ENCODE peak calls at places on chromosomes 3 and 15, in six cellular contexts. One of them, this sample, is unnamed.

GRCh38 chr3:81663114-81663513 is 98.3 kb downstream of the GBE1 start:
- DNase-seq in CD8-positive, alpha-beta memory T cell: no peak
- DNase-seq in fibroblast of the aortic adventitia: no peak
- DNase-seq in A549: no peak
- DNase-seq in AG04449: no peak
- DNase-seq in kidney epithelial cell: no peak
- DNase-seq in this sample: no peak

GRCh38 chr15:50458713-50459112 is 34.5 kb downstream of the USP8 start:
- DNase-seq in A549: no peak
- DNase-seq in fibroblast of the aortic adventitia: no peak
- DNase-seq in CD8-positive, alpha-beta memory T cell: no peak
- DNase-seq in AG04449: no peak
- DNase-seq in kidney epithelial cell: no peak
- DNase-seq in this sample: no peak

GRCh38 chr3:170869645-170870593 is at the start of gene RPL22L1:
- DNase-seq in CD8-positive, alpha-beta memory T cell: peak
- DNase-seq in AG04449: peak
- DNase-seq in A549: peak
- DNase-seq in fibroblast of the aortic adventitia: peak
- DNase-seq in kidney epithelial cell: peak
- DNase-seq in this sample: peak

GRCh38 chr3:126960604-126960995 is 22.3 kb upstream of the PLXNA1 start:
- DNase-seq in AG04449: no peak
- DNase-seq in fibroblast of the aortic adventitia: no peak
- DNase-seq in CD8-positive, alpha-beta memory T cell: no peak
- DNase-seq in kidney epithelial cell: no peak
- DNase-seq in A549: no peak
- DNase-seq in this sample: no peak

GRCh38 chr3:17645074-17645698 is 97.2 kb downstream of the TBC1D5 start:
- DNase-seq in A549: peak
- DNase-seq in CD8-positive, alpha-beta memory T cell: no peak
- DNase-seq in AG04449: peak
- DNase-seq in fibroblast of the aortic adventitia: peak
- DNase-seq in kidney epithelial cell: peak
- DNase-seq in this sample: peak

GRCh38 chr3:52526151-52526561 is 7.5 kb downstream of the NT5DC2 start:
- DNase-seq in AG04449: no peak
- DNase-seq in CD8-positive, alpha-beta memory T cell: no peak
- DNase-seq in fibroblast of the aortic adventitia: no peak
- DNase-seq in A549: no peak
- DNase-seq in kidney epithelial cell: no peak
- DNase-seq in this sample: no peak

GRCh38 chr3:37864904-37865303 is 3.2 kb downstream of the CTDSPL start:
- DNase-seq in AG04449: no peak
- DNase-seq in kidney epithelial cell: no peak
- DNase-seq in A549: no peak
- DNase-seq in fibroblast of the aortic adventitia: no peak
- DNase-seq in CD8-positive, alpha-beta memory T cell: no peak
- DNase-seq in this sample: no peak

GRCh38 chr3:186506846-186507245 is 37.3 kb downstream of the CRYGS start:
- DNase-seq in CD8-positive, alpha-beta memory T cell: no peak
- DNase-seq in A549: no peak
- DNase-seq in fibroblast of the aortic adventitia: no peak
- DNase-seq in kidney epithelial cell: no peak
- DNase-seq in AG04449: no peak
- DNase-seq in this sample: peak

GRCh38 chr15:45200799-45201556 is 13.2 kb upstream of the SHF start:
- DNase-seq in AG04449: peak
- DNase-seq in A549: peak
- DNase-seq in CD8-positive, alpha-beta memory T cell: peak
- DNase-seq in fibroblast of the aortic adventitia: peak
- DNase-seq in kidney epithelial cell: no peak
- DNase-seq in this sample: peak

GRCh38 chr3:141644931-141645330 is 93.2 kb upstream of the RNF7 start:
- DNase-seq in kidney epithelial cell: no peak
- DNase-seq in fibroblast of the aortic adventitia: peak
- DNase-seq in AG04449: no peak
- DNase-seq in A549: peak
- DNase-seq in CD8-positive, alpha-beta memory T cell: peak
- DNase-seq in this sample: peak

GRCh38 chr15:85554852-85555521 is 174.6 kb downstream of the AKAP13 start:
- DNase-seq in kidney epithelial cell: no peak
- DNase-seq in AG04449: no peak
- DNase-seq in CD8-positive, alpha-beta memory T cell: no peak
- DNase-seq in A549: no peak
- DNase-seq in fibroblast of the aortic adventitia: no peak
- DNase-seq in this sample: no peak

GRCh38 chr15:98873441-98874218 is 134.0 kb downstream of the PGPEP1L start:
- DNase-seq in CD8-positive, alpha-beta memory T cell: no peak
- DNase-seq in A549: peak
- DNase-seq in fibroblast of the aortic adventitia: peak
- DNase-seq in kidney epithelial cell: no peak
- DNase-seq in AG04449: no peak
- DNase-seq in this sample: peak

GRCh38 chr15:29278436-29279099 is 8.9 kb upstream of the NSMCE3 start:
- DNase-seq in fibroblast of the aortic adventitia: peak
- DNase-seq in A549: no peak
- DNase-seq in AG04449: peak
- DNase-seq in CD8-positive, alpha-beta memory T cell: no peak
- DNase-seq in kidney epithelial cell: peak
- DNase-seq in this sample: peak

GRCh38 chr3:82927309-82928253 is 1166.1 kb upstream of the GBE1 start:
- DNase-seq in kidney epithelial cell: no peak
- DNase-seq in A549: no peak
- DNase-seq in fibroblast of the aortic adventitia: no peak
- DNase-seq in CD8-positive, alpha-beta memory T cell: no peak
- DNase-seq in AG04449: no peak
- DNase-seq in this sample: peak

GRCh38 chr3:52109556-52110380 is 44.5 kb downstream of the POC1A start:
- DNase-seq in CD8-positive, alpha-beta memory T cell: no peak
- DNase-seq in fibroblast of the aortic adventitia: peak
- DNase-seq in AG04449: no peak
- DNase-seq in kidney epithelial cell: no peak
- DNase-seq in A549: no peak
- DNase-seq in this sample: peak

GRCh38 chr3:158094917-158095301 is 11.3 kb downstream of the SHOX2 start:
- DNase-seq in fibroblast of the aortic adventitia: no peak
- DNase-seq in A549: no peak
- DNase-seq in kidney epithelial cell: no peak
- DNase-seq in CD8-positive, alpha-beta memory T cell: no peak
- DNase-seq in AG04449: no peak
- DNase-seq in this sample: no peak

GRCh38 chr3:126311338-126311978 is 45.8 kb downstream of the KLF15 start:
- DNase-seq in AG04449: no peak
- DNase-seq in fibroblast of the aortic adventitia: no peak
- DNase-seq in A549: no peak
- DNase-seq in CD8-positive, alpha-beta memory T cell: no peak
- DNase-seq in kidney epithelial cell: no peak
- DNase-seq in this sample: no peak

GRCh38 chr3:12782172-12782815 is 14.2 kb upstream of the CAND2 start:
- DNase-seq in fibroblast of the aortic adventitia: peak
- DNase-seq in kidney epithelial cell: no peak
- DNase-seq in CD8-positive, alpha-beta memory T cell: no peak
- DNase-seq in AG04449: no peak
- DNase-seq in A549: no peak
- DNase-seq in this sample: peak

GRCh38 chr15:79769081-79769481 is 127.7 kb downstream of the MTHFS start:
- DNase-seq in fibroblast of the aortic adventitia: peak
- DNase-seq in A549: peak
- DNase-seq in AG04449: no peak
- DNase-seq in kidney epithelial cell: no peak
- DNase-seq in CD8-positive, alpha-beta memory T cell: no peak
- DNase-seq in this sample: peak

GRCh38 chr3:171351676-171352075 is 108.5 kb downstream of the TNIK start:
- DNase-seq in CD8-positive, alpha-beta memory T cell: no peak
- DNase-seq in AG04449: peak
- DNase-seq in kidney epithelial cell: peak
- DNase-seq in fibroblast of the aortic adventitia: peak
- DNase-seq in A549: no peak
- DNase-seq in this sample: peak

GRCh38 chr3:138043266-138044029 is 33.5 kb downstream of the CLDN18 start:
- DNase-seq in AG04449: peak
- DNase-seq in fibroblast of the aortic adventitia: peak
- DNase-seq in CD8-positive, alpha-beta memory T cell: no peak
- DNase-seq in A549: no peak
- DNase-seq in kidney epithelial cell: no peak
- DNase-seq in this sample: peak

GRCh38 chr3:50273689-50274065 is 4.7 kb downstream of the SEMA3B start:
- DNase-seq in fibroblast of the aortic adventitia: no peak
- DNase-seq in CD8-positive, alpha-beta memory T cell: no peak
- DNase-seq in kidney epithelial cell: no peak
- DNase-seq in A549: no peak
- DNase-seq in AG04449: no peak
- DNase-seq in this sample: no peak

GRCh38 chr15:73964736-73965093 is 27.4 kb downstream of the STOML1 start:
- DNase-seq in fibroblast of the aortic adventitia: peak
- DNase-seq in CD8-positive, alpha-beta memory T cell: peak
- DNase-seq in A549: peak
- DNase-seq in AG04449: no peak
- DNase-seq in kidney epithelial cell: no peak
- DNase-seq in this sample: peak

GRCh38 chr3:154972951-154973350 is 107.2 kb upstream of the MME start:
- DNase-seq in A549: no peak
- DNase-seq in AG04449: peak
- DNase-seq in kidney epithelial cell: no peak
- DNase-seq in CD8-positive, alpha-beta memory T cell: no peak
- DNase-seq in fibroblast of the aortic adventitia: peak
- DNase-seq in this sample: peak

GRCh38 chr15:67601008-67601620 is 58.6 kb downstream of the MAP2K5 start:
- DNase-seq in CD8-positive, alpha-beta memory T cell: no peak
- DNase-seq in fibroblast of the aortic adventitia: peak
- DNase-seq in AG04449: peak
- DNase-seq in A549: no peak
- DNase-seq in kidney epithelial cell: no peak
- DNase-seq in this sample: peak

GRCh38 chr3:62172199-62172598 is 201.2 kb downstream of the FEZF2 start:
- DNase-seq in CD8-positive, alpha-beta memory T cell: no peak
- DNase-seq in kidney epithelial cell: no peak
- DNase-seq in AG04449: no peak
- DNase-seq in A549: no peak
- DNase-seq in fibroblast of the aortic adventitia: no peak
- DNase-seq in this sample: no peak

GRCh38 chr15:20659265-20659664 is 117.7 kb upstream of the GOLGA6L6 start:
- DNase-seq in CD8-positive, alpha-beta memory T cell: no peak
- DNase-seq in fibroblast of the aortic adventitia: no peak
- DNase-seq in kidney epithelial cell: no peak
- DNase-seq in A549: no peak
- DNase-seq in AG04449: no peak
- DNase-seq in this sample: no peak

GRCh38 chr15:41340189-41340695 is 7.6 kb downstream of the NUSAP1 start:
- DNase-seq in A549: no peak
- DNase-seq in AG04449: no peak
- DNase-seq in kidney epithelial cell: no peak
- DNase-seq in fibroblast of the aortic adventitia: no peak
- DNase-seq in CD8-positive, alpha-beta memory T cell: no peak
- DNase-seq in this sample: no peak

GRCh38 chr15:66780172-66780972 is 78.3 kb downstream of the SMAD6 start:
- DNase-seq in kidney epithelial cell: peak
- DNase-seq in A549: peak
- DNase-seq in fibroblast of the aortic adventitia: peak
- DNase-seq in AG04449: no peak
- DNase-seq in CD8-positive, alpha-beta memory T cell: no peak
- DNase-seq in this sample: peak

GRCh38 chr3:120496278-120496975 is 45.6 kb upstream of the FSTL1 start:
- DNase-seq in kidney epithelial cell: peak
- DNase-seq in CD8-positive, alpha-beta memory T cell: no peak
- DNase-seq in fibroblast of the aortic adventitia: peak
- DNase-seq in A549: peak
- DNase-seq in AG04449: no peak
- DNase-seq in this sample: peak

GRCh38 chr3:173173652-173174051 is 32.6 kb upstream of the SPATA16 start:
- DNase-seq in fibroblast of the aortic adventitia: no peak
- DNase-seq in CD8-positive, alpha-beta memory T cell: no peak
- DNase-seq in AG04449: no peak
- DNase-seq in kidney epithelial cell: no peak
- DNase-seq in A549: no peak
- DNase-seq in this sample: no peak

GRCh38 chr15:89002281-89002761 is 85.9 kb upstream of the ABHD2 start:
- DNase-seq in AG04449: peak
- DNase-seq in fibroblast of the aortic adventitia: peak
- DNase-seq in A549: peak
- DNase-seq in kidney epithelial cell: no peak
- DNase-seq in CD8-positive, alpha-beta memory T cell: no peak
- DNase-seq in this sample: peak

DNA sequence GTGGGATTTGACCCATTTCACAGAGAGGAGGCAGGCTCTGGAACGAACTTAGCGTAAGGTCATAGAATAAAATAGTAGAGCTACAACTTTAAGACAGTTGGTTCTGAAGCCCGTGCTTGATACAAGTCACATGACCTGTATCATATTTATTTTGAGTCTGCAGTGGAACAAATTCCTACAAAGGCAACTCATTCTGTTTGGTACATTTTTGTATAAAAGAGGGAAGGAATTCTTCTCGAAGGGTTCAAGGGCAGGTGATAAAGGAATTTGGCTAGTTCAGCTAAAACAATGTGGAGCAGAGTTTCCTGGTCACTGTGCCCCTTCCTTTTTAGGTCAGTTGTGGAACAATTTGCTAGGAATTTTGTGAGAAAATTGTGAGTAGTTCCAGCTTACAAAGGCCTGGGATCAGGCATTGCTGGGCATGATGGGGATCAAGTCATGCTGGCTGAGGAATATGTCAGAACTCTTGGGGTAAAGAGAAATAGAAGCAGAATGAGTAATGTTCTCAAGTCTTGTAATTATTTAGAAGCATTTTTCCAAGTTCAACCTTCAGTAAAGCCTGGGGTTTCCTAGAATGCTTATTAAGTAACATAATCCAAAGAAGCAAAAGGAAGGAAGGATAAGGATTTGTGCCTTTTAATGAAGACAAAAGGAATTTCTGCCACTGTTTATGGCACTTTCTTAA is 19.1 kb downstream of the USP3 start:
- DNase-seq in kidney epithelial cell: no peak
- DNase-seq in A549: no peak
- DNase-seq in AG04449: no peak
- DNase-seq in fibroblast of the aortic adventitia: peak
- DNase-seq in CD8-positive, alpha-beta memory T cell: no peak
- DNase-seq in this sample: peak
- H3K4me3 ChIP-seq in kidney epithelial cell: no peak
- H3K4me3 ChIP-seq in A549: no peak
- H3K4me3 ChIP-seq in AG04449: no peak
- H3K4me3 ChIP-seq in fibroblast of the aortic adventitia: no peak
- H3K4me3 ChIP-seq in CD8-positive, alpha-beta memory T cell: no peak
- H3K4me3 ChIP-seq in this sample: no peak

GRCh38 chr3:31561891-31562290 is 29.2 kb downstream of the STT3B start:
- DNase-seq in AG04449: no peak
- DNase-seq in CD8-positive, alpha-beta memory T cell: no peak
- DNase-seq in kidney epithelial cell: no peak
- DNase-seq in A549: no peak
- DNase-seq in fibroblast of the aortic adventitia: no peak
- DNase-seq in this sample: no peak
- H3K4me3 ChIP-seq in AG04449: no peak
- H3K4me3 ChIP-seq in CD8-positive, alpha-beta memory T cell: no peak
- H3K4me3 ChIP-seq in kidney epithelial cell: no peak
- H3K4me3 ChIP-seq in A549: no peak
- H3K4me3 ChIP-seq in fibroblast of the aortic adventitia: no peak
- H3K4me3 ChIP-seq in this sample: no peak

GRCh38 chr3:176286456-176287115 is 910.7 kb downstream of the TBL1XR1 start:
- DNase-seq in A549: no peak
- DNase-seq in fibroblast of the aortic adventitia: peak
- DNase-seq in CD8-positive, alpha-beta memory T cell: no peak
- DNase-seq in kidney epithelial cell: no peak
- DNase-seq in AG04449: no peak
- DNase-seq in this sample: no peak
- H3K4me3 ChIP-seq in A549: no peak
- H3K4me3 ChIP-seq in fibroblast of the aortic adventitia: no peak
- H3K4me3 ChIP-seq in CD8-positive, alpha-beta memory T cell: no peak
- H3K4me3 ChIP-seq in kidney epithelial cell: no peak
- H3K4me3 ChIP-seq in AG04449: no peak
- H3K4me3 ChIP-seq in this sample: no peak

GRCh38 chr15:70072479-70072878 is 25.2 kb downstream of the TLE3 start:
- DNase-seq in A549: no peak
- DNase-seq in fibroblast of the aortic adventitia: no peak
- DNase-seq in kidney epithelial cell: no peak
- DNase-seq in AG04449: no peak
- DNase-seq in CD8-positive, alpha-beta memory T cell: no peak
- DNase-seq in this sample: no peak
- H3K4me3 ChIP-seq in A549: no peak
- H3K4me3 ChIP-seq in fibroblast of the aortic adventitia: no peak
- H3K4me3 ChIP-seq in kidney epithelial cell: no peak
- H3K4me3 ChIP-seq in AG04449: no peak
- H3K4me3 ChIP-seq in CD8-positive, alpha-beta memory T cell: no peak
- H3K4me3 ChIP-seq in this sample: no peak